ENCODE peak calls at places on chromosomes 13 and 19, in seven cellular contexts. I, A, P, C, G, V and Q are unnamed samples.

GRCh38 chr13:66984241-66984640 is 245.9 kb downstream of the PCDH9 start:
- DNase-seq in C (no peak), V (no peak), I (no peak), P (no peak), A (no peak), G (no peak), Q (no peak)

GRCh38 chr19:46372901-46373572 is 26.1 kb downstream of the PPP5C start:
- DNase-seq in C (no peak), V (peak; percentile 15), P (no peak), I (no peak), A (no peak), G (peak; percentile 33), Q (peak; percentile 50)

GRCh38 chr19:7391218-7391670 is 42.5 kb downstream of the ARHGEF18 start:
- DNase-seq in G (no peak), P (no peak), A (no peak), V (no peak), I (no peak), C (no peak), Q (no peak)

GRCh38 chr19:39919976-39920375 is 14.5 kb downstream of the FCGBP start:
- DNase-seq in G (no peak), V (no peak), P (no peak), A (no peak), C (no peak), I (no peak), Q (no peak)

GRCh38 chr13:101916108-101916757 is 463.8 kb downstream of the ITGBL1 start:
- DNase-seq in P (no peak), C (no peak), G (peak; percentile 89), V (no peak), A (peak; percentile 25), I (no peak), Q (no peak)

GRCh38 chr19:29320611-29321010 is 107.7 kb upstream of the UQCRFS1 start:
- DNase-seq in A (no peak), I (no peak), G (no peak), P (no peak), V (no peak), C (no peak), Q (no peak)

GRCh38 chr13:110244096-110244830 is 62.7 kb downstream of the COL4A1 start:
- DNase-seq in I (peak; percentile 55), C (no peak), A (no peak), P (no peak), G (no peak), V (no peak), Q (no peak)

GRCh38 chr13:111521691-111522229 is 201.3 kb downstream of the TEX29 start:
- DNase-seq in I (no peak), C (no peak), V (no peak), P (no peak), G (no peak), A (no peak), Q (no peak)

GRCh38 chr13:50945669-50946068 is 36.1 kb downstream of the RNASEH2B start:
- DNase-seq in A (no peak), G (no peak), C (no peak), I (no peak), P (no peak), V (no peak), Q (no peak)

GRCh38 chr19:12779162-12779993 is 4.0 kb upstream of the HOOK2 start:
- DNase-seq in I (no peak), V (no peak), G (peak; percentile 50), A (peak; percentile 78), C (no peak), P (no peak), Q (peak; percentile 77)

GRCh38 chr13:98171806-98172569 is 5.1 kb downstream of the RNF113B start:
- DNase-seq in I (peak; percentile 26), G (no peak), A (peak; percentile 52), C (no peak), P (no peak), V (no peak), Q (no peak)

GRCh38 chr19:15404097-15404779 is 14.6 kb downstream of the AKAP8L start:
- DNase-seq in G (no peak), V (no peak), A (no peak), I (no peak), C (no peak), P (no peak), Q (peak; percentile 39)

GRCh38 chr13:19062019-19062646 is 119.5 kb downstream of the TUBA3C start:
- DNase-seq in A (no peak), V (no peak), C (no peak), G (no peak), P (no peak), I (no peak), Q (no peak)

GRCh38 chr19:7540761-7541480 is 5.4 kb downstream of the PNPLA6 start:
- DNase-seq in C (no peak), I (no peak), P (no peak), V (no peak), A (no peak), G (no peak), Q (no peak)

GRCh38 chr19:2049741-2050348 is 1.2 kb downstream of the MKNK2 start:
- DNase-seq in C (no peak), V (no peak), I (peak; percentile 81), A (peak; percentile 82), P (peak; percentile 60), G (no peak), Q (peak; percentile 86)

GRCh38 chr13:78137404-78138142 is 218.9 kb upstream of the EDNRB start:
- DNase-seq in V (peak; percentile 35), P (no peak), I (peak; percentile 27), G (peak; percentile 9), A (no peak), C (no peak), Q (no peak)

GRCh38 chr19:3204646-3205275 is 19.0 kb downstream of the NCLN start:
- DNase-seq in V (no peak), A (no peak), C (no peak), G (no peak), P (no peak), I (no peak), Q (no peak)

GRCh38 chr19:19447536-19448237 is 42.2 kb downstream of the GATAD2A start:
- DNase-seq in V (no peak), C (no peak), I (no peak), A (no peak), P (peak; percentile 41), G (no peak), Q (no peak)

GRCh38 chr13:71590654-71591148 is 276.3 kb downstream of the DACH1 start:
- DNase-seq in P (no peak), G (no peak), C (no peak), V (no peak), I (no peak), A (no peak), Q (no peak)

GRCh38 chr19:55690769-55691545 is 15.9 kb downstream of the EPN1 start:
- DNase-seq in P (no peak), G (no peak), C (no peak), I (no peak), V (no peak), A (no peak), Q (peak; percentile 45)

GRCh38 chr13:27583645-27584044 is 36.7 kb downstream of the LNX2 start:
- DNase-seq in G (no peak), P (no peak), C (no peak), A (no peak), I (no peak), V (no peak), Q (no peak)

GRCh38 chr19:10478903-10479384 is 24.2 kb downstream of the KEAP1 start:
- DNase-seq in V (no peak), A (peak; percentile 93), I (peak; percentile 89), G (peak; percentile 43), C (peak; percentile 73), P (peak; percentile 91), Q (peak; percentile 94)

GRCh38 chr13:95535243-95535642 is 17.3 kb upstream of the CLDN10 start:
- DNase-seq in A (no peak), P (no peak), V (no peak), I (no peak), G (no peak), C (no peak), Q (no peak)

GRCh38 chr13:111388851-111389500 is 68.5 kb downstream of the TEX29 start:
- DNase-seq in G (no peak), P (peak; percentile 16), A (no peak), I (no peak), V (no peak), C (no peak), Q (no peak)

GRCh38 chr19:17020823-17021222 is 5.8 kb downstream of the CPAMD8 start:
- DNase-seq in A (no peak), G (no peak), I (no peak), V (no peak), C (no peak), P (no peak), Q (no peak)

GRCh38 chr19:10789876-10790275 is 46.1 kb downstream of the TMED1 start:
- DNase-seq in P (no peak), C (no peak), I (no peak), A (no peak), V (no peak), G (no peak), Q (no peak)

GRCh38 chr13:34044660-34045080 is 226.7 kb downstream of the RFC3 start:
- DNase-seq in I (no peak), A (no peak), P (no peak), G (no peak), V (peak; percentile 14), C (no peak), Q (no peak)

GRCh38 chr13:37682496-37682895 is 83.9 kb upstream of the POSTN start:
- DNase-seq in G (no peak), V (no peak), I (no peak), C (no peak), A (no peak), P (no peak), Q (no peak)

GRCh38 chr19:31066385-31066784 is 282.9 kb downstream of the TSHZ3 start:
- DNase-seq in G (no peak), A (no peak), P (no peak), C (no peak), I (peak; percentile 11), V (peak; percentile 0), Q (no peak)

GRCh38 chr13:97328222-97328790 is 105.7 kb upstream of the RAP2A start:
- DNase-seq in P (no peak), I (peak; percentile 36), C (no peak), G (no peak), V (no peak), A (no peak), Q (no peak)

GRCh38 chr19:21912654-21913053 is 76.7 kb upstream of the ZNF43 start:
- DNase-seq in G (peak; percentile 6), C (no peak), V (no peak), A (no peak), P (no peak), I (no peak), Q (no peak)

GRCh38 chr19:3849092-3849491 is 19.7 kb downstream of the ZFR2 start:
- DNase-seq in A (no peak), I (no peak), C (peak; percentile 33), P (peak; percentile 44), V (no peak), G (peak; percentile 82), Q (no peak)

GRCh38 chr13:87661471-87661870 is 9.7 kb upstream of the SLITRK5 start:
- DNase-seq in I (no peak), C (no peak), V (no peak), G (no peak), P (no peak), A (no peak), Q (no peak)